ENCODE peak calls at places on chromosome 18, in ten cellular contexts. T is ELF-1; M is DMS153; W is activated T-cell treated with anti-CD3 and anti-CD28 coated beads, Interleukin-2, amount 50 U/mL, for 24 hours; I is left ventricle myocardium inferior; J is stimulated activated CD8-positive, alpha-beta memory T cell treated with anti-CD3 and anti-CD28 coated beads, Interleukin-12 subunit alpha, Interleukin-12 subunit beta, amount 100 ng/mL, for 4 hours; L is SK-N-DZ; S is T-helper 9 cell; G is MV-4-11; B is WTC11. A is an unnamed sample.

GRCh38 chr18:36509646-36510197 is 212.2 kb downstream of the FHOD3 start:
- DNase-seq in T (no peak), W (no peak), G (no peak), I (no peak), L (no peak), S (no peak), B (no peak), J (no peak), M (no peak), A (no peak)

GRCh38 chr18:58117685-58118403 is 73.8 kb downstream of the NEDD4L start:
- DNase-seq in G (no peak), T (no peak), M (peak; percentile 79), B (no peak), W (no peak), L (no peak), J (no peak), S (no peak), I (no peak), A (peak; percentile 85)

GRCh38 chr18:63314991-63315662 is 4.4 kb downstream of the BCL2 start:
- DNase-seq in T (no peak), W (no peak), J (no peak), M (no peak), S (no peak), I (no peak), G (no peak), L (no peak), B (no peak), A (no peak)

GRCh38 chr18:34977787-34978532 is 63.3 kb upstream of the MAPRE2 start:
- DNase-seq in T (peak; percentile 62), B (peak; percentile 67), L (no peak), G (peak; percentile 26), W (peak; percentile 74), J (peak; percentile 22), S (peak; percentile 12), I (peak; percentile 37), M (peak; percentile 23), A (peak; percentile 46)

GRCh38 chr18:595068-595467 is 1.7 kb upstream of the CLUL1 start:
- DNase-seq in W (no peak), S (no peak), B (no peak), T (no peak), I (no peak), L (no peak), J (no peak), M (no peak), G (no peak), A (no peak)

GRCh38 chr18:24227976-24228660 is 89.3 kb downstream of the CABYR start:
- DNase-seq in T (no peak), I (no peak), G (peak; percentile 24), J (no peak), L (no peak), B (no peak), W (no peak), S (no peak), M (no peak), A (no peak)

GRCh38 chr18:79380816-79381806 is 14.6 kb upstream of the NFATC1 start:
- DNase-seq in G (peak; percentile 21), B (peak; percentile 91), L (peak; percentile 61), J (no peak), W (peak; percentile 87), T (peak; percentile 73), M (no peak), S (peak; percentile 71), I (peak; percentile 65), A (peak; percentile 64)

GRCh38 chr18:49006641-49007136 is 55.9 kb upstream of the SMAD7 start:
- DNase-seq in M (peak; percentile 34), L (no peak), B (no peak), G (no peak), I (no peak), J (no peak), W (no peak), T (no peak), S (no peak), A (no peak)

GRCh38 chr18:23133860-23134779 is 1.2 kb upstream of the CABLES1 start:
- DNase-seq in L (peak; percentile 73), B (peak; percentile 73), I (no peak), J (no peak), S (no peak), G (no peak), W (peak; percentile 44), M (peak; percentile 85), T (peak; percentile 84), A (no peak)

GRCh38 chr18:48028081-48028480 is 97.6 kb upstream of the SMAD2 start:
- DNase-seq in L (no peak), T (no peak), W (no peak), M (no peak), B (peak; percentile 12), G (no peak), S (no peak), I (no peak), J (no peak), A (no peak)

A was measured in adrenal gland.